ENCODE peak calls at places on chromosomes 7 and 10, in four cellular contexts. T, Q, L and O are unnamed samples.

GRCh38 chr10:128421731-128422130 is 295.5 kb upstream of the MKI67 start:
- DNase-seq in T (no peak), Q (no peak), L (no peak), O (no peak)

GRCh38 chr7:101874028-101874427 is 56.6 kb downstream of the CUX1 start:
- DNase-seq in Q (no peak), L (no peak), T (no peak), O (no peak)

GRCh38 chr7:87853237-87853864 is 22.8 kb downstream of the SLC25A40 start:
- DNase-seq in L (no peak), Q (no peak), T (no peak), O (no peak)

GRCh38 chr7:44581426-44581906 is 565 bp downstream of the TMED4 start:
- DNase-seq in L (peak; percentile 35), Q (no peak), T (no peak), O (no peak)

GRCh38 chr7:121604627-121605296 is 208.7 kb upstream of the FAM3C start:
- DNase-seq in T (no peak), Q (no peak), L (no peak), O (no peak)

GRCh38 chr10:70132098-70133029 is at the start of gene AIFM2:
- DNase-seq in Q (peak; percentile 48), T (peak; percentile 81), L (peak; percentile 9), O (no peak)

GRCh38 chr10:28331821-28332220 is 29.0 kb upstream of the MPP7 start:
- DNase-seq in Q (no peak), T (no peak), L (no peak), O (no peak)

GRCh38 chr10:79392506-79393176 is 45.4 kb downstream of the PPIF start:
- DNase-seq in L (no peak), Q (no peak), T (peak; percentile 28), O (no peak)

GRCh38 chr10:77583527-77583926 is 54.1 kb downstream of the KCNMA1 start:
- DNase-seq in Q (no peak), T (no peak), L (no peak), O (no peak)

GRCh38 chr10:3228610-3228945 is 56.0 kb upstream of the PITRM1 start:
- DNase-seq in L (no peak), T (no peak), Q (no peak), O (no peak)

GRCh38 chr10:118835682-118836326 is 81.0 kb upstream of the CACUL1 start:
- DNase-seq in T (peak; percentile 88), L (no peak), Q (no peak), O (no peak)

GRCh38 chr10:113158183-113158582 is 208.1 kb downstream of the TCF7L2 start:
- DNase-seq in T (no peak), Q (no peak), L (no peak), O (no peak)

GRCh38 chr10:69497235-69497561 is 45.9 kb downstream of the TSPAN15 start:
- DNase-seq in L (no peak), T (peak; percentile 24), Q (no peak), O (no peak)

GRCh38 chr10:91090761-91091529 is 129.5 kb upstream of the PCGF5 start:
- DNase-seq in Q (no peak), L (no peak), T (no peak), O (no peak)

GRCh38 chr10:52050429-52051047 is 263.5 kb upstream of the DKK1 start:
- DNase-seq in T (no peak), L (no peak), Q (no peak), O (no peak)

GRCh38 chr7:101151908-101152651 is 2.2 kb upstream of the AP1S1 start:
- DNase-seq in T (no peak), L (no peak), Q (no peak), O (no peak)

GRCh38 chr10:93437946-93438795 is 44.0 kb downstream of the MYOF start:
- DNase-seq in Q (no peak), T (no peak), L (no peak), O (no peak)

GRCh38 chr10:93438796-93439253 is 43.3 kb downstream of the MYOF start:
- DNase-seq in Q (no peak), L (no peak), T (peak; percentile 82), O (no peak)

GRCh38 chr10:93437000-93437945 is 44.9 kb downstream of the MYOF start:
- DNase-seq in Q (peak; percentile 48), L (no peak), T (peak; percentile 66), O (no peak)

GRCh38 chr10:93436577-93436976 is 45.6 kb downstream of the MYOF start:
- DNase-seq in Q (no peak), T (no peak), L (no peak), O (no peak)

DNA sequence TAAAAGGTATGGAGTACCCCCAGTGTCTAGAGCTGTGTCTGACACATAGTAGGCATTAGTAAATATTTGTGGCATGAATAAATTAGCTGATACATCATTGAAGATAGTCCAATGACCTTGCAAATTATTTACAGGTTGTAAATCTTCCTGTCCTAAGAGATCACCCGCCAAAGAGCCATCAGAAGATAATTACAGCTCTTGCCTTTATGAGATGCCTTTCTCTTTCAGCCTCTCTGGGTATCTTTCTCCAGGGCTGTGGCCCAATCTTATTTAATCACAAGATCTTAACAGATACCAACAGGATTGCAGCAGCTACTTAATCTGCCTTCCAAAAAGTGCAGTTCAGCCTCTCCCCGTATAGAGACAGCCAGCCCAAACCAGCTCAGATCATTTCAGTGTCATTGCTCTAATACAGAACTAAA is 41.5 kb downstream of the MYOF start:
- DNase-seq in L (no peak), T (no peak), Q (no peak), O (no peak)
- TF ChIP-seq CTCF in L (no peak), T (no peak), Q (no peak), O (no peak)

GRCh38 chr10:50623299-50624153 is at the start of gene SGMS1:
- DNase-seq in T (peak; percentile 82), L (peak; percentile 67), Q (peak; percentile 64), O (peak; percentile 88)

GRCh38 chr10:50622497-50623298 is 1.1 kb downstream of the SGMS1 start:
- DNase-seq in T (no peak), L (peak; percentile 24), Q (no peak), O (no peak)

GRCh38 chr10:50620899-50621298 is 2.9 kb downstream of the SGMS1 start:
- DNase-seq in Q (no peak), L (no peak), T (no peak), O (no peak)

GRCh38 chr10:50619882-50620281 is 3.9 kb downstream of the SGMS1 start:
- DNase-seq in T (no peak), Q (no peak), L (no peak), O (no peak)

DNA sequence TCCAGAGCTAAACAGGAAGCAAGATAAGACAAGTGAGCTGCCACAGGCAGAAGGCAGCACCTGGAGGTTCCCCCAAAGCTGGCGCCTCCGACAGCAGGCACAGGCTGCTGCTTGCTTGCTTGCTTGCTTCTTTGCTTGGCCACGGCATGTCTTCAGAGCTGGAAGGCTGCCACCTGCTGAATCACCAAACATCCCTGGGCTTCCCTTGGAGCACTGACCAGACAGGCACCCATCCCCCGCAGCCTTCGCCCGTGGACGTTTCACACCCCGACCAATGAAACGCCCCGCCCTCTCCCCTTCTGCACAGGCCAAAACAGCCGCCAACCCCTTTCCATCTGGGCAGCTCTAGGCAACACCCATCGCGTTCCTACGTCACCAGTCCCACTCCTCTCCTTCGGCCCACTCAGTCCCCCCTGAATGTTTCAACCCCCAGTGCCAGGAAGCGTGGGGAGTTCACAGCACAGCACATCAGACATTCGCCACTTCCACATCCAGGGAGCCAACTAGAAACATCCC is 1.7 kb downstream of the SGMS1 start:
- DNase-seq in Q (peak; percentile 40), T (peak; percentile 88), L (peak; percentile 51), O (no peak)
- TF ChIP-seq CTCF in Q (no peak), T (no peak), L (no peak), O (no peak)

GRCh38 chr10:97866524-97867219 is 17.0 kb downstream of the GOLGA7B start:
- DNase-seq in T (no peak), L (no peak), Q (no peak), O (no peak)
- TF ChIP-seq CTCF in T (no peak), L (no peak), Q (no peak), O (no peak)

GRCh38 chr7:128247640-128248194 is 6.6 kb downstream of the LEP start:
- DNase-seq in T (no peak), Q (no peak), L (no peak), O (no peak)
- TF ChIP-seq CTCF in T (no peak), Q (no peak), L (no peak), O (no peak)

DNA sequence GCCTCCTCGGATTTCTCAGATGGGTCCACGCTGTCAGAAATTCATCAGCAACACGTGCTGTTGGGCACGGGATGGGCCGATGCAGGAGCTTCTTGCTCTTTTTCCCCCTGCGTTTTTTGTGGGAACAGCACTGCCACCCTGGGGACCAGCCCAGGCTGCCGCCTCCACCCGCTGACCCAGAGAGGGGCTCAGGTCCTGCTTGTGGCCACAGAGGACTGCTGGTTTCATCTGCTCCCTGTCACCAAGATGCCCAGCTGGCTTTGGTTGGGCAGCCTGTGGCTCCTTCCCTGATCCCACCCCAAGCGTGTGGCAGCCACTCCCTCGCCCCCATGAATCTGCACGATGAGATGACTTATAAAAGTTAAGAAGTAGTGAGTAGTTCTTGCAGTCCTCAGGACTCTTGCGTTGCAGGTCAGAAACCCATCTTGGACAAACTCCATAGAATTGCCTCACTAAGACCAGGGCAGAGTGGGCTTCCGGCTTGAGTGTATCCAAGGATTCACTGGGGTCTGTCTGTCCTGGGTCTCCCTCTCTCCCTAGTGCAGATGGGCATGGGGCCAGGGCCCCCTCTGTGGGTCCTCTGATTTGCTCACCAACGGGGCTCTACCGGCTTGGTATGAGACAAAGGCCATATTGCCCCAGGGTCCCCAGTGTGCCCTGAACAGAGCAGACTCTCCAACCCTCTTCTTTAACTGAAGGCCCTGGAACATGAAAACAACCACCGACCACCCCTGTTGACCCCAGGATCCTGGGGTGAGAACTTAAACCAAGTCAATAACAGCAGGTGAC is 68.0 kb upstream of the CHST15 start:
- DNase-seq in Q (no peak), L (no peak), T (no peak), O (no peak)
- TF ChIP-seq CTCF in Q (no peak), L (no peak), T (no peak), O (no peak)

GRCh38 chr7:21565614-21566013 is 22.8 kb downstream of the DNAH11 start:
- DNase-seq in T (no peak), L (no peak), Q (no peak), O (no peak)

GRCh38 chr7:21572331-21572730 is 29.5 kb downstream of the DNAH11 start:
- DNase-seq in T (no peak), L (no peak), Q (no peak), O (no peak)

GRCh38 chr7:21566094-21566493 is 23.3 kb downstream of the DNAH11 start:
- DNase-seq in T (no peak), Q (no peak), L (no peak), O (no peak)

GRCh38 chr7:21572914-21573313 is 30.1 kb downstream of the DNAH11 start:
- DNase-seq in Q (no peak), L (no peak), T (no peak), O (no peak)

DNA sequence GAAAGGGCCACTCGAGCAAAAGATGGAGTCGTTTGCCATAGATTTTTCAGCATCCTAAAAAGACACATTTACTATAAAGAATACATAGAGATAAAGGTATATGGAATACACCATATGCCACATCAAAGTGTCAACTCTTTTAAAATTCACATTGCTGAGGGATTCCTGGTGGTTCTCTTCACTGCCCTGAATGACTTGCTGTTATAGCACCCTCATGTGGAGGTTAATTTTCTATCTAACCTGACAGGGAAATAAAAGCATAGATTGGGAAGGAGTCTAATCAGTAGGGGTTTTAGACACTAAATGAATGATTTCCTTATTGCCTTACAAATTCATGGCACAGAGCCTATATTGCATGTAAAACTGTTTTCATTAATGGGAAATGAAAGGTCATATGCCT is 25.9 kb downstream of the DNAH11 start:
- DNase-seq in T (no peak), L (no peak), Q (no peak), O (no peak)
- TF ChIP-seq CTCF in T (no peak), L (no peak), Q (no peak), O (peak; percentile 61)

GRCh38 chr7:74253975-74254857 is at the start of gene RFC2:
- DNase-seq in T (peak; percentile 97), L (peak; percentile 99), Q (peak; percentile 92), O (peak; percentile 98)
- TF ChIP-seq CTCF in T (peak; percentile 62), L (peak; percentile 33), Q (peak; percentile 50), O (peak; percentile 65)

GRCh38 chr7:92134271-92135099 is at the start of gene CYP51A1:
- DNase-seq in Q (peak; percentile 74), L (peak; percentile 94), T (peak; percentile 92), O (peak; percentile 93)
- TF ChIP-seq CTCF in Q (no peak), L (no peak), T (no peak), O (peak; percentile 23)